ENCODE peak calls at places on chromosomes 7 and 10, in six cellular contexts. I is OCI-LY7, A is neural progenitor cell, T is GM23338, W is HCT116, O is IMR-90. N is an unnamed sample.

GRCh38 chr10:91681361-91682276 is 48.7 kb upstream of the PPP1R3C start:
- DNase-seq in I (no peak), A (no peak), T (no peak), W (no peak), O (no peak), N (no peak)

GRCh38 chr10:88793747-88794299 is 8.7 kb upstream of the LIPM start:
- DNase-seq in I (no peak), A (no peak), T (no peak), W (no peak), O (peak), N (peak)

GRCh38 chr7:159095979-159096411 is 48.7 kb downstream of the VIPR2 start:
- DNase-seq in I (no peak), A (no peak), T (no peak), W (no peak), O (no peak), N (no peak)

GRCh38 chr10:7329219-7329618 is 81.6 kb downstream of the SFMBT2 start:
- DNase-seq in I (no peak), A (no peak), T (no peak), W (no peak), O (no peak), N (no peak)

GRCh38 chr10:25697412-25697811 is 236.6 kb upstream of the MYO3A start:
- DNase-seq in I (no peak), A (no peak), T (no peak), W (no peak), O (no peak), N (no peak)

GRCh38 chr10:6755891-6756460 is 175.9 kb upstream of the PRKCQ start:
- DNase-seq in I (no peak), A (no peak), T (no peak), W (no peak), O (peak), N (peak)

GRCh38 chr7:148185050-148185449 is 405.5 kb upstream of the C7orf33 start:
- DNase-seq in I (no peak), A (no peak), T (no peak), W (no peak), O (no peak), N (no peak)

GRCh38 chr10:77866598-77866997 is 60.0 kb downstream of the DLG5 start:
- DNase-seq in I (no peak), A (no peak), T (no peak), W (no peak), O (no peak), N (no peak)

GRCh38 chr7:152465118-152465387 is 29.2 kb upstream of the KMT2C start:
- DNase-seq in I (no peak), A (no peak), T (no peak), W (no peak), O (no peak), N (no peak)

GRCh38 chr10:24826022-24826421 is 102.3 kb upstream of the ARHGAP21 start:
- DNase-seq in I (no peak), A (no peak), T (no peak), W (no peak), O (peak), N (peak)

GRCh38 chr7:151520419-151521229 is 929 bp upstream of the RHEB start:
- DNase-seq in I (no peak), A (no peak), T (peak), W (no peak), O (no peak), N (no peak)

GRCh38 chr10:132763545-132763944 is 22.4 kb downstream of the NKX6-2 start:
- DNase-seq in I (no peak), A (no peak), T (no peak), W (no peak), O (no peak), N (no peak)

GRCh38 chr10:18312385-18313145 is 172.3 kb downstream of the CACNB2 start:
- DNase-seq in I (peak), A (peak), T (peak), W (peak), O (peak), N (peak)
- TF ChIP-seq CTCF in I (peak), A (peak), T (peak), W (peak), O (peak), N (peak)

DNA sequence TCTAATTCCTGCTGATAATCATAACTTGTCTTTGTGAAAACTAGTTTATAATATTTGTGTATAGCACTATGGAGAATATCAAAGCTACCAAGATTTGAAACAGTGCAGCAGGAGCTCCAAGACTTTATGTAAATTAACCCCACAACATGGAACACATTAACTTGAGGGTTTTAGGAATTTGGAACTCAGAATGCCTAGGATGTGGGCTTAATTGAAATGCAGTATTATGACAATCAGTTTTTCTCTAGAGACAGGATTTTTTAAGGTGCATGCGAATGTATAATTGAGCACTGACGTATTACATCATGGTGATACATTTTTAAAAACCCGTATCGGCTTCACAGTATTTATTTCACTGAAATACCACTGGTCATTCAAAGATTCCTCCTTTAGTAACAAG is 313.1 kb upstream of the DGKB start:
- DNase-seq in I (no peak), A (no peak), T (no peak), W (no peak), O (no peak), N (peak)
- H3K4me2 ChIP-seq in I (no peak), A (no peak), T (no peak), W (no peak), O (no peak), N (no peak)

GRCh38 chr10:29465384-29465783 is 169.4 kb downstream of the SVIL start:
- DNase-seq in I (no peak), A (no peak), T (peak), W (no peak), O (no peak), N (no peak)
- TF ChIP-seq CTCF in I (peak), A (peak), T (peak), W (peak), O (peak), N (no peak)

DNA sequence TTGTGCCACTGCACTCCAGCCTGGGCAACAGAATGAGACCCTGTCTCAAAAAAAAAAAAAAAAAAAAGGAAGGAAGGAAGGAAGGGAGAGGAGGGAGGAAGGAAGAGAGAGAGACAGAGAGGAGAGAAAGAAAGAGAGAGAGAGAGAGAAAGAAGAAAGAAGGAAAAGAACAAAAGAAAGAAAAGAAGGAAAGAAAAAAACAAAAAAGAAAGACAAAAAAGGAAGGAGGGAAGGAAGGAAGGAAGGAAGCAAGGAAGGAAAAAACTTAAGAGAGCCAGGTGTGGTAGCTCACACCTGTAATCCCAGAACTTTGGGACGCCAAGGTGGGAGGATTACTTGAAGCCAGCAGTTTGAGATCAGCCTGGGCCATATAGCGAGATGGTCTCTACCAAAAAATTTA is 731 bp upstream of the SPACDR start:
- DNase-seq in I (no peak), A (no peak), T (no peak), W (no peak), O (no peak), N (no peak)
- H3K4me2 ChIP-seq in I (no peak), A (no peak), T (no peak), W (no peak), O (no peak), N (no peak)

GRCh38 chr10:71302451-71302850 is 16.6 kb upstream of the SLC29A3 start:
- DNase-seq in I (no peak), A (no peak), T (no peak), W (no peak), O (no peak), N (no peak)

GRCh38 chr10:71303569-71303907 is 15.5 kb upstream of the SLC29A3 start:
- DNase-seq in I (no peak), A (no peak), T (no peak), W (no peak), O (no peak), N (no peak)

GRCh38 chr10:71300555-71301370 is 18.3 kb upstream of the SLC29A3 start:
- DNase-seq in I (no peak), A (no peak), T (no peak), W (no peak), O (no peak), N (no peak)

GRCh38 chr10:71301371-71301916 is 17.6 kb upstream of the SLC29A3 start:
- DNase-seq in I (no peak), A (no peak), T (no peak), W (no peak), O (no peak), N (no peak)

DNA sequence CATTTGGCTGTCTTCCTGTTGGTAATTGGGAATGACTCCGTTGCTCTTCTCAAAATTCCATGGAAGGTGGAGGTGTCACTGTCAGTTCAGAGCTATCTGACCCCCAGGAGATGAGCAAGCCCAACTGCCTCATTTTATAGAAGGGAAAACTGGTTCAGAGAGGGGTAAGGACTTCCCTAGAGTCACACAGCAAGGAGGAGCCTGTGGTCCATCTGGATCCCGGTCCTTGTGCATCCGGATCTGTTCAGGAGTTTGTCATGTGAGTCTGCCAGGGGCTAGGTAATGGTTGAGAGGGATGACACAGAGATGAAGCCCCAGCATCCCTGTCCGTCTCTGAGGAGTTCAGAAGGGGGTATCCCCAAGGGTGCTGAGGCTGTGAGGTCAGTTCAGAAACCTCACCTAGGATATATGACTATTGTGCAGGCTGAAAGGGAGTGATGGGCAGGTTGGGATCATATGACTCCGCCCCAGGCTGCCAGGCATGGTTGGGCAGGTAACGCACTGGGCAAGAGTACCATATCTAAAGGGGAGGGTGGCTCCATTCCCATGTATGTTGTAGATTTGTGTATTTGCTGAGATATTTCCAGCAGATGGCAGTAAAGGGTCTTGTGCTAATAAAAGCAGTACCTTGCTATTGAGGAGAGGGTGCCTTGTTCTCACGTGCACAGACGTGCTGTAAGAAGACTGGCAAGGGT is 16.0 kb upstream of the SLC29A3 start:
- DNase-seq in I (peak), A (peak), T (peak), W (peak), O (peak), N (peak)
- TF ChIP-seq CTCF in I (peak), A (peak), T (peak), W (peak), O (peak), N (peak)

DNA sequence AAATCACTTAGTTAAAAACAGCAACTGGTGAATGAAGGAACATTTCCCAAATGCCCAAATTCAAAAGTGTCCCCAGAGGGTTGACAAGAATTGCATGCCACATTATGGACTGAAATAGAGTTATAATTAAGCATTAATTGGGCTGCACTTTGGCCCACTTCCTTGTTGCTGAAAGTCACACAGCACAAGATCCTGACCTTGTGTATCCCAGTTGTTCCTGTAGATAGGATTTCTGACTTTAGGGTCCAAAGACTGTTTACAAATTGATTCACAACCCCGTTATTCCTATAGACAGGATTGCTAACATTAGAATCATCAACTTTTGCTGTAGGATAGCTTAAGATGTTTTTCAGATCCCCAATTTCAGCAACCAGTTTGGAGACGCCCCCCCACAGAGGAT is 31.5 kb upstream of the NPFFR1 start:
- DNase-seq in I (no peak), A (no peak), T (no peak), W (no peak), O (no peak), N (no peak)
- H3K4me2 ChIP-seq in I (peak), A (no peak), T (no peak), W (no peak), O (no peak), N (no peak)

DNA sequence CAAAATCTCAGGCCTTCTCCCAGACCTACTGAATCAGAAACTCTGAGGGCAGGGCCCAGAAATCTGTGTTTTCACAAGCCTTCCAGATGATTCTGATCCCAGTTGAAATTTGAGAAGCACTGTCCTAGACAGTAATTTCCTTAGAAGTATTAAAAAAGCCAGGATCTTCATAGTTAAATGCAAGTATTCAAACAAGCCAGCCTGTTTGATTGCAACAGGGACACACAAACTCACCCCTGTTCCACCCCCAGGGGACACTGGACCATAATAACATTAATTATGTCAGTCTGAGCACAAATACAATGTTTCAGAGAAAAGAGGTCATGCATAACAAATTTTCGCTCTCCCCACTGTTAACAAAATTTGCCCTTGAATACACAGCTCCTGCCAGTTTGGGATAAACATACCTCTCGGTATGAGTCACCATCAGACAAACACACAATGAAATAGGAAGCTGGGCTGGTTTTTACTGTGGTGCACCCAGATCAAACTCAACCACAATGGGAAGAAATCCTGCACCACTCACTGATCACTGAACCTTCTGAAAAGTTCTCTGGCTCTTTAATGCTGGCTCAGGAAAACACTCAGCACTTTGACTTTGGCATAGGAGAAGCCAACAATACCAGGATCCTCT is 34.3 kb downstream of the ABLIM1 start:
- DNase-seq in I (no peak), A (no peak), T (peak), W (peak), O (peak), N (peak)
- TF ChIP-seq CTCF in I (no peak), A (no peak), T (no peak), W (no peak), O (no peak), N (no peak)

N was measured in astrocyte.